ENCODE peak calls at places on chromosome 20, in nine cellular contexts. S is hepatocyte, R is GM23248, X is GM23338, U is OCI-LY7, Z is neural progenitor cell, K is PC-3, A is HCT116, J is MM.1S. W is an unnamed sample.

GRCh38 chr20:57707849-57708693 is 1.7 kb downstream of the PMEPA1 start:
- DNase-seq in S (no peak), R (peak), X (no peak), U (no peak), Z (no peak), K (peak), A (no peak), J (no peak), W (no peak)

GRCh38 chr20:9503530-9504251 is 10.7 kb upstream of the LAMP5 start:
- DNase-seq in S (no peak), R (peak), X (peak), U (no peak), Z (peak), K (no peak), A (no peak), J (no peak), W (no peak)

GRCh38 chr20:47544240-47544639 is 42.6 kb downstream of the NCOA3 start:
- DNase-seq in S (no peak), R (peak), X (no peak), U (no peak), Z (no peak), K (peak), A (no peak), J (no peak), W (no peak)

GRCh38 chr20:24784607-24785006 is 164.5 kb upstream of the CST7 start:
- DNase-seq in S (no peak), R (no peak), X (no peak), U (peak), Z (no peak), K (no peak), A (no peak), J (peak), W (no peak)

GRCh38 chr20:57261488-57262243 is 4.8 kb downstream of the BMP7 start:
- DNase-seq in S (no peak), R (no peak), X (peak), U (no peak), Z (peak), K (no peak), A (no peak), J (no peak), W (no peak)

GRCh38 chr20:36794116-36794474 is 20.5 kb upstream of the DSN1 start:
- DNase-seq in S (no peak), R (no peak), X (no peak), U (no peak), Z (no peak), K (no peak), A (no peak), J (no peak), W (no peak)

GRCh38 chr20:17992224-17992637 is 23.4 kb downstream of the MGME1 start:
- DNase-seq in S (no peak), R (no peak), X (no peak), U (no peak), Z (no peak), K (no peak), A (no peak), J (no peak), W (no peak)

GRCh38 chr20:53707341-53708102 is 113.9 kb upstream of the ZNF217 start:
- DNase-seq in S (no peak), R (peak), X (peak), U (peak), Z (no peak), K (peak), A (no peak), J (no peak), W (no peak)

GRCh38 chr20:20395856-20396600 is 28.1 kb downstream of the INSM1 start:
- DNase-seq in S (no peak), R (no peak), X (peak), U (no peak), Z (peak), K (no peak), A (no peak), J (no peak), W (no peak)

GRCh38 chr20:8930691-8931090 is 138.2 kb upstream of the PLCB4 start:
- DNase-seq in S (no peak), R (peak), X (no peak), U (no peak), Z (no peak), K (no peak), A (no peak), J (no peak), W (no peak)

GRCh38 chr20:38117635-38118034 is 47.4 kb downstream of the TGM2 start:
- DNase-seq in S (no peak), R (peak), X (no peak), U (no peak), Z (no peak), K (peak), A (no peak), J (no peak), W (no peak)

GRCh38 chr20:32282461-32282860 is 5.0 kb downstream of the KIF3B start:
- DNase-seq in S (no peak), R (no peak), X (no peak), U (peak), Z (no peak), K (no peak), A (no peak), J (no peak), W (no peak)

GRCh38 chr20:38447931-38448675 is 13.0 kb upstream of the SNHG17 start:
- DNase-seq in S (no peak), R (no peak), X (no peak), U (peak), Z (no peak), K (no peak), A (no peak), J (no peak), W (no peak)

GRCh38 chr20:57117296-57117695 is 149.1 kb downstream of the BMP7 start:
- DNase-seq in S (no peak), R (no peak), X (peak), U (no peak), Z (no peak), K (no peak), A (no peak), J (no peak), W (no peak)

GRCh38 chr20:18224968-18225568 is 63.3 kb upstream of the ZNF133 start:
- DNase-seq in S (peak), R (peak), X (peak), U (no peak), Z (peak), K (peak), A (peak), J (no peak), W (peak)

GRCh38 chr20:52965819-52966218 is 6.3 kb upstream of the TSHZ2 start:
- DNase-seq in S (no peak), R (no peak), X (no peak), U (no peak), Z (no peak), K (no peak), A (no peak), J (no peak), W (no peak)

GRCh38 chr20:58393299-58393698 is 4.3 kb downstream of the VAPB start:
- DNase-seq in S (no peak), R (peak), X (no peak), U (no peak), Z (no peak), K (no peak), A (no peak), J (no peak), W (no peak)

GRCh38 chr20:57065646-57066045 is 200.8 kb downstream of the BMP7 start:
- DNase-seq in S (no peak), R (no peak), X (no peak), U (no peak), Z (peak), K (no peak), A (no peak), J (no peak), W (no peak)

GRCh38 chr20:6703047-6703446 is 64.4 kb upstream of the BMP2 start:
- DNase-seq in S (no peak), R (no peak), X (no peak), U (no peak), Z (no peak), K (no peak), A (no peak), J (no peak), W (no peak)

GRCh38 chr20:19252670-19253120 is 40.3 kb downstream of the SLC24A3 start:
- DNase-seq in S (peak), R (peak), X (no peak), U (no peak), Z (no peak), K (no peak), A (no peak), J (no peak), W (no peak)

GRCh38 chr20:37741055-37741454 is 47.2 kb downstream of the CTNNBL1 start:
- DNase-seq in S (no peak), R (peak), X (no peak), U (no peak), Z (no peak), K (peak), A (no peak), J (no peak), W (no peak)

GRCh38 chr20:38113401-38114325 is 51.4 kb downstream of the TGM2 start:
- DNase-seq in S (peak), R (no peak), X (peak), U (peak), Z (peak), K (peak), A (peak), J (peak), W (no peak)

GRCh38 chr20:56171087-56172012 is 77.2 kb upstream of the MC3R start:
- DNase-seq in S (peak), R (peak), X (no peak), U (peak), Z (peak), K (peak), A (no peak), J (peak), W (peak)

GRCh38 chr20:37519508-37520416 is 1.3 kb upstream of the NNAT start:
- DNase-seq in S (no peak), R (no peak), X (peak), U (peak), Z (peak), K (no peak), A (no peak), J (no peak), W (peak)

GRCh38 chr20:55514498-55514897 is 490.8 kb downstream of the CBLN4 start:
- DNase-seq in S (no peak), R (no peak), X (no peak), U (no peak), Z (no peak), K (peak), A (no peak), J (no peak), W (no peak)

GRCh38 chr20:34724172-34724571 is 20.0 kb downstream of the TP53INP2 start:
- DNase-seq in S (no peak), R (no peak), X (no peak), U (no peak), Z (no peak), K (no peak), A (no peak), J (no peak), W (no peak)

GRCh38 chr20:25213566-25214415 is 18.3 kb downstream of the ENTPD6 start:
- DNase-seq in S (no peak), R (no peak), X (no peak), U (no peak), Z (no peak), K (no peak), A (no peak), J (no peak), W (no peak)

GRCh38 chr20:34320861-34321260 is 17.7 kb upstream of the AHCY start:
- DNase-seq in S (no peak), R (no peak), X (no peak), U (no peak), Z (no peak), K (no peak), A (no peak), J (no peak), W (no peak)

GRCh38 chr20:58374027-58374850 is 14.8 kb upstream of the VAPB start:
- DNase-seq in S (no peak), R (no peak), X (peak), U (no peak), Z (peak), K (no peak), A (no peak), J (no peak), W (no peak)

GRCh38 chr20:34302312-34302722 is 838 bp downstream of the AHCY start:
- DNase-seq in S (peak), R (peak), X (peak), U (no peak), Z (peak), K (peak), A (no peak), J (peak), W (no peak)

DNA sequence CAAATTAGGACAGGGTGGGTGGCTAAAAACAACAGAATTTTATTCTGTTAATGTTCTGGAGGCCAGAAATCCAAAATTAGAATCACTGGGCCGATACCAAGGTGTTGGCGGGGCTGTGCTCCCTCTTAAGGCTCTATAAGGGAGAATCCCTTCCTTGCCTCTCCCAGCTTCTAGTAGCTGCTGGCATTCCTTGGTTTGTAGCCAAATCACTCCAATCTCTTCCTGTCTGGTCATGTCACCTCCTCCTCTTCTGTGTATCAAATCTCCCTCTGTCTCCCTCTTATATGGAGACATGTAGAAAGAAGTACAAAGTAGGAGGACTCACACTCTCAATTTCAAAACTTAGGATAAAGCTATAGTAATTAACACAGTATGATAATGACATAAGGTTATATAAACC is 102.9 kb upstream of the SIRPA start:
- DNase-seq in S (no peak), R (no peak), X (no peak), U (no peak), Z (no peak), K (peak), A (no peak), J (no peak), W (no peak)
- TF ChIP-seq EZH2phosphoT487 in S (no peak), R (no peak), X (no peak), U (no peak), Z (no peak), K (no peak), A (no peak), J (no peak), W (no peak)

DNA sequence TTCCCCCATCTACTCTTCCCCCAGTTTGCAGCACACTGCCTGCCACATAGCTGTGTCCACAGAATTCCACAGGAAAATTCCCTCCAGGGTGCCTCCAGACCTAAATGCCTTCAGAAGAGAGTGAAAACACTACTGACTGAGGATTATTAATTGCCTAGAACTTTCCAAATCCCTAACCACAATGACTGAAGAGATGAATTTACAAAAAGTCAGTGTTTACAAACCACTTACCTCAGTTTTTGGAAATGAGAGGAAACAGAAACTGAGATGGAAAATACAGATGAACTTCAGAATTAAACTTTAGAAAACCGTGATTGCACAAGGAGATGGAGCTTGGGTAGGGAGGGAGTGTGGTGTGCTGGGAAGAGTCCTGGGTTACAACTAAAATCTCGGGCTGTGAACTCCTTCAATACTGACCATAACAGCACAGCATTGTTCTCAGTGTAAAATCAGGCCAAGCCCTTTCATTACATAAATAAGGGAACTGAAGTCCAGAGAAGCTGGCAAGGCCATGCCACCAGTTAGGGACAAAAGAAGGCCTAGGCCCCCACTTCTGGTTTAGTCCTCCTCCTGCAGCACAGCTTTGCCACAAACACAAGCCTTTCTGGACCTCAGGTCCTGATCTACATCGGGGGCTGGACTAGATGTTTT is 4.1 kb downstream of the ELMO2 start:
- DNase-seq in S (no peak), R (peak), X (no peak), U (no peak), Z (no peak), K (no peak), A (no peak), J (no peak), W (no peak)
- H3K27ac ChIP-seq in S (peak), R (peak), X (no peak), U (no peak), Z (no peak), K (no peak), A (no peak), J (peak), W (no peak)

GRCh38 chr20:7714549-7714948 is 225.7 kb downstream of the HAO1 start:
- DNase-seq in S (peak), R (no peak), X (peak), U (no peak), Z (no peak), K (no peak), A (no peak), J (no peak), W (no peak)

GRCh38 chr20:7712661-7713060 is 227.6 kb downstream of the HAO1 start:
- DNase-seq in S (no peak), R (no peak), X (no peak), U (no peak), Z (no peak), K (peak), A (no peak), J (no peak), W (no peak)

GRCh38 chr20:7710440-7710839 is 229.8 kb downstream of the HAO1 start:
- DNase-seq in S (no peak), R (no peak), X (no peak), U (no peak), Z (no peak), K (peak), A (no peak), J (no peak), W (no peak)

DNA sequence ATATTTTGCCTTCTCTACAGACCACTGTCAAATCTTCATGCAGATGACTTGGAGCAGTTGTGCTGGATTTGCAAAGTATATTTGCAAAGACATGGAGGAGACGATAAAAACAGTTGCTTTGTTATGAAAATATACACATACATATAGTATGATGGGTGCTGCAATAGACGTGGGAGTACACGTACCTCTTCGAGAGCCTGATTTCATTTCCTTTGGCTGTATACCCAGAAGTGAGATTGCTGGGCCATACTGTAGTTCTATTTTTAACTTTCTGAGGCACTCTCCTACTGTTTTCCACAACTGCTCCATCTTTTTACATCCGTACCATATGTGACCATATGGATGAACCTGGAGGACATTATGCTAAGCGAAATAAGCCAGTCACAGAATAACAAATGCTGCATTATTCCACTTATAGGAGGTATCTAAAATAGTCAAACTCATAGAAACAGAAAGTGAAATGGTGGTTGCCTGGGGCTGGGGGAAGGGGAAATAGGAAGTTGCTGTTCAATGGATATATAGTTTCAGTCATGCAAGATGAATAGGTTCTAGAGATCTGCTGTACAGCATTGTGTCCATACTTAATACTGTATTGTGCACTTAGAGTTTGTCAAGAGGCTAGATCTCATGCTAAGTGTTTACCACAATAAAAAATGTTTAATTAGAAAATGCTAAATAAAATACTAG is 223.8 kb downstream of the HAO1 start:
- DNase-seq in S (no peak), R (no peak), X (no peak), U (peak), Z (no peak), K (no peak), A (no peak), J (peak), W (no peak)
- TF ChIP-seq EZH2phosphoT487 in S (no peak), R (no peak), X (no peak), U (no peak), Z (no peak), K (no peak), A (no peak), J (no peak), W (no peak)

GRCh38 chr20:5001174-5002076 is at the start of gene SLC23A2:
- DNase-seq in S (peak), R (peak), X (peak), U (peak), Z (peak), K (peak), A (no peak), J (peak), W (peak)

GRCh38 chr20:5000263-5001173 is 792 bp downstream of the SLC23A2 start:
- DNase-seq in S (peak), R (peak), X (peak), U (peak), Z (peak), K (no peak), A (no peak), J (peak), W (peak)

GRCh38 chr20:5003626-5004025 is 2.3 kb upstream of the SLC23A2 start:
- DNase-seq in S (no peak), R (no peak), X (no peak), U (no peak), Z (no peak), K (no peak), A (no peak), J (no peak), W (peak)

GRCh38 chr20:4999788-5000187 is 1.5 kb downstream of the SLC23A2 start:
- DNase-seq in S (no peak), R (no peak), X (no peak), U (peak), Z (no peak), K (no peak), A (no peak), J (peak), W (no peak)

GRCh38 chr20:5002077-5002413 is 735 bp upstream of the SLC23A2 start:
- DNase-seq in S (no peak), R (peak), X (peak), U (no peak), Z (peak), K (no peak), A (no peak), J (peak), W (peak)
- H3K27ac ChIP-seq in S (no peak), R (no peak), X (no peak), U (no peak), Z (no peak), K (no peak), A (no peak), J (no peak), W (no peak)

DNA sequence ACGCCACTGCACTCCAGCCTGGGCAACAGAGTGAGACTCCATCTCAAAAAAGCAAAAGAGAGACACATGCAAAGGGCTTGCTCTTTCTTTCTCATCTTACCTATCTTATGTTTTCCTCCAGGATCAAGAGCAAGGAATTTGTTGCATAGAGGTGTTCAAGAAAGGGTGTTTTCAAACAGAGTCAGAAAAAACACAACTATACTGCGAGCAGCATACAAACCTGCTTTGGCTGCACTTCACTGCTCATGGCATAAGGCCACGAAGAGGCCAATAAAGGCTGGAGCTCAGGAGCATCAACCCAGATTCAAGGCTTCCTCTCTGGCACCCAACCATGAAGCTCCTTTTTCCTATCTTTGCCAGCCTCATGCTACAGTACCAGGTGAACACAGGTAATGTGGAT is at the start of gene DEFB129:
- DNase-seq in S (no peak), R (no peak), X (no peak), U (no peak), Z (no peak), K (no peak), A (no peak), J (no peak), W (no peak)
- TF ChIP-seq EZH2phosphoT487 in S (no peak), R (no peak), X (no peak), U (no peak), Z (no peak), K (no peak), A (no peak), J (no peak), W (no peak)

GRCh38 chr20:60516442-60516841 is 558.2 kb downstream of the CDH26 start:
- DNase-seq in S (no peak), R (no peak), X (no peak), U (no peak), Z (no peak), K (no peak), A (no peak), J (no peak), W (no peak)

GRCh38 chr20:60507087-60507684 is 549.0 kb downstream of the CDH26 start:
- DNase-seq in S (no peak), R (no peak), X (no peak), U (no peak), Z (no peak), K (no peak), A (no peak), J (no peak), W (no peak)

GRCh38 chr20:60510356-60510755 is 552.1 kb downstream of the CDH26 start:
- DNase-seq in S (no peak), R (no peak), X (no peak), U (no peak), Z (no peak), K (no peak), A (no peak), J (no peak), W (no peak)

GRCh38 chr20:60512436-60512835 is 554.2 kb downstream of the CDH26 start:
- DNase-seq in S (no peak), R (peak), X (no peak), U (no peak), Z (no peak), K (peak), A (no peak), J (no peak), W (no peak)
- H3K27ac ChIP-seq in S (no peak), R (peak), X (no peak), U (no peak), Z (no peak), K (no peak), A (no peak), J (no peak), W (no peak)

W was measured in SK-N-SH.